ENCODE peak calls at places on chromosomes 3 and 15, in nine cellular contexts. A is left ventricle myocardium inferior, S is lower lobe of right lung, M is spleen, E is suprapubic skin, I is psoas muscle, J is HCT116, U is fibroblast of mammary gland, X is testis. V is an unnamed sample.

GRCh38 chr15:98551936-98552562 is 96.3 kb upstream of the IGF1R start:
- DNase-seq in X (no peak), A (no peak), J (no peak), E (no peak), U (no peak), S (no peak), M (no peak), I (no peak), V (no peak)

GRCh38 chr3:164781755-164782154 is 296.5 kb downstream of the SI start:
- DNase-seq in A (no peak), E (no peak), X (no peak), I (no peak), J (no peak), U (no peak), S (no peak), M (no peak), V (no peak)

GRCh38 chr3:182479766-182480336 is 313.5 kb upstream of the ATP11B start:
- DNase-seq in E (no peak), M (no peak), I (no peak), J (no peak), S (no peak), A (no peak), U (no peak), X (no peak), V (no peak)

GRCh38 chr15:72124218-72124617 is 6.0 kb downstream of the SENP8 start:
- DNase-seq in E (no peak), I (no peak), U (no peak), J (no peak), M (no peak), S (no peak), A (no peak), X (no peak), V (no peak)

GRCh38 chr3:4995500-4996053 is 16.3 kb downstream of the BHLHE40 start:
- DNase-seq in S (no peak), I (peak), M (no peak), X (no peak), A (no peak), U (peak), J (peak), E (peak), V (peak)

GRCh38 chr3:134009345-134010000 is 20.3 kb downstream of the SLCO2A1 start:
- DNase-seq in J (no peak), U (peak), I (no peak), E (no peak), S (no peak), M (no peak), A (no peak), X (no peak), V (peak)

GRCh38 chr3:127750226-127751031 is 71.9 kb downstream of the MGLL start:
- DNase-seq in M (no peak), E (peak), X (no peak), S (no peak), I (no peak), A (no peak), J (no peak), U (peak), V (peak)

GRCh38 chr3:124615896-124616543 is 114.2 kb upstream of the UMPS start:
- DNase-seq in M (no peak), S (no peak), U (no peak), J (no peak), E (no peak), I (no peak), X (no peak), A (peak), V (no peak)

GRCh38 chr3:44996556-44996969 is 20.5 kb downstream of the EXOSC7 start:
- DNase-seq in S (no peak), I (no peak), U (no peak), X (no peak), J (no peak), M (no peak), E (no peak), A (no peak), V (no peak)

GRCh38 chr3:144362126-144362525 is 390.5 kb downstream of the DIPK2A start:
- DNase-seq in S (no peak), A (no peak), I (no peak), X (no peak), J (no peak), U (peak), E (no peak), M (no peak), V (no peak)

GRCh38 chr3:129161860-129162271 is 1.0 kb upstream of the ISY1 start:
- DNase-seq in I (no peak), X (no peak), S (no peak), A (no peak), J (no peak), M (peak), E (no peak), U (no peak), V (no peak)

GRCh38 chr15:75669191-75669878 is 21.6 kb downstream of the SNX33 start:
- DNase-seq in U (no peak), S (no peak), J (peak), I (no peak), M (no peak), E (no peak), A (no peak), X (no peak), V (peak)

GRCh38 chr3:147191795-147192385 is 214.5 kb downstream of the ZIC4 start:
- DNase-seq in I (no peak), E (no peak), X (peak), A (no peak), U (peak), M (no peak), J (peak), S (no peak), V (peak)

GRCh38 chr3:53230789-53231188 is 25.0 kb downstream of the TKT start:
- DNase-seq in X (no peak), S (peak), E (no peak), I (no peak), M (peak), J (no peak), U (no peak), A (no peak), V (no peak)

GRCh38 chr3:48952510-48953118 is 34.0 kb downstream of the ARIH2 start:
- DNase-seq in A (no peak), X (peak), I (no peak), J (peak), E (no peak), S (peak), U (peak), M (no peak), V (peak)

GRCh38 chr15:52257734-52258062 is 37.9 kb downstream of the MYO5C start:
- DNase-seq in A (no peak), U (peak), J (no peak), S (no peak), I (no peak), E (no peak), M (no peak), X (no peak), V (peak)

GRCh38 chr15:75945953-75946352 is 42.3 kb downstream of the FBXO22 start:
- DNase-seq in M (no peak), S (no peak), E (no peak), U (peak), I (no peak), X (no peak), A (no peak), J (no peak), V (peak)

GRCh38 chr3:192445768-192446644 is 281.3 kb downstream of the FGF12 start:
- DNase-seq in M (no peak), S (no peak), A (no peak), U (no peak), E (no peak), X (no peak), I (no peak), J (no peak), V (peak)

GRCh38 chr3:53030864-53031445 is 14.9 kb downstream of the SFMBT1 start:
- DNase-seq in X (no peak), A (no peak), S (no peak), J (no peak), M (no peak), I (no peak), U (no peak), E (no peak), V (no peak)

GRCh38 chr3:41572092-41572491 is 372.8 kb downstream of the CTNNB1 start:
- DNase-seq in S (no peak), U (no peak), J (no peak), A (no peak), M (no peak), X (no peak), I (no peak), E (no peak), V (no peak)

GRCh38 chr3:139287557-139287956 is 56.3 kb upstream of the MRPS22 start:
- DNase-seq in M (no peak), S (no peak), X (no peak), J (no peak), U (no peak), I (no peak), E (no peak), A (no peak), V (no peak)

GRCh38 chr15:100116416-100117190 is 225.2 kb downstream of the ADAMTS17 start:
- DNase-seq in E (no peak), I (peak), S (no peak), X (peak), U (peak), A (peak), M (peak), J (no peak), V (no peak)

GRCh38 chr15:62848631-62849050 is 193.9 kb upstream of the TPM1 start:
- DNase-seq in U (peak), S (no peak), A (no peak), J (no peak), M (no peak), E (no peak), I (no peak), X (no peak), V (peak)

GRCh38 chr3:24088782-24089181 is 143.7 kb downstream of the NR1D2 start:
- DNase-seq in X (no peak), I (no peak), M (no peak), E (no peak), U (peak), A (no peak), S (no peak), J (peak), V (peak)

GRCh38 chr15:100725121-100726069 is 123.0 kb downstream of the ASB7 start:
- DNase-seq in S (no peak), X (no peak), M (no peak), I (no peak), E (no peak), J (no peak), U (peak), A (no peak), V (peak)

GRCh38 chr3:182795383-182795782 is 2.1 kb downstream of the ATP11B start:
- DNase-seq in M (no peak), I (no peak), A (no peak), U (peak), S (no peak), X (no peak), E (no peak), J (no peak), V (no peak)

GRCh38 chr15:74205593-74205969 is 3.0 kb upstream of the STRA6 start:
- DNase-seq in J (no peak), E (no peak), X (no peak), A (no peak), M (no peak), U (no peak), S (no peak), I (no peak), V (no peak)

GRCh38 chr15:74206801-74207281 is 4.3 kb upstream of the STRA6 start:
- DNase-seq in J (no peak), E (no peak), M (no peak), I (no peak), X (no peak), U (no peak), S (no peak), A (no peak), V (no peak)

GRCh38 chr15:74202461-74203401 is at the start of gene STRA6:
- DNase-seq in A (no peak), X (peak), E (no peak), J (no peak), M (no peak), S (no peak), I (no peak), U (peak), V (no peak)

GRCh38 chr15:74201656-74202420 is 749 bp downstream of the STRA6 start:
- DNase-seq in J (no peak), M (no peak), I (no peak), U (peak), S (no peak), E (no peak), X (no peak), A (no peak), V (no peak)

GRCh38 chr15:74203914-74204431 is 1.4 kb upstream of the STRA6 start:
- DNase-seq in E (no peak), X (peak), U (peak), A (peak), J (no peak), M (no peak), S (no peak), I (no peak), V (peak)
- H3K4me3 ChIP-seq in E (no peak), X (no peak), U (no peak), A (no peak), J (no peak), M (no peak), S (no peak), I (no peak), V (no peak)

GRCh38 chr15:56918046-56918906 is at the start of gene TCF12:
- DNase-seq in J (peak), E (peak), S (peak), A (peak), M (peak), X (peak), U (peak), I (peak), V (peak)
- TF ChIP-seq CTCF in J (peak), E (peak), S (peak), A (peak), M (peak), X (peak), U (peak), I (peak), V (peak)

GRCh38 chr3:69451594-69451993 is 65.7 kb upstream of the FRMD4B start:
- DNase-seq in I (no peak), J (no peak), A (no peak), S (no peak), M (no peak), E (no peak), X (no peak), U (no peak), V (no peak)
- H3K4me3 ChIP-seq in I (no peak), J (no peak), A (no peak), S (no peak), M (no peak), E (no peak), X (no peak), U (no peak), V (no peak)

GRCh38 chr3:157865449-157865862 is 240.8 kb downstream of the SHOX2 start:
- DNase-seq in X (peak), S (peak), A (no peak), U (no peak), E (no peak), J (peak), M (peak), I (no peak), V (peak)
- TF ChIP-seq CTCF in X (no peak), S (peak), A (peak), U (peak), E (peak), J (peak), M (no peak), I (peak), V (peak)

DNA sequence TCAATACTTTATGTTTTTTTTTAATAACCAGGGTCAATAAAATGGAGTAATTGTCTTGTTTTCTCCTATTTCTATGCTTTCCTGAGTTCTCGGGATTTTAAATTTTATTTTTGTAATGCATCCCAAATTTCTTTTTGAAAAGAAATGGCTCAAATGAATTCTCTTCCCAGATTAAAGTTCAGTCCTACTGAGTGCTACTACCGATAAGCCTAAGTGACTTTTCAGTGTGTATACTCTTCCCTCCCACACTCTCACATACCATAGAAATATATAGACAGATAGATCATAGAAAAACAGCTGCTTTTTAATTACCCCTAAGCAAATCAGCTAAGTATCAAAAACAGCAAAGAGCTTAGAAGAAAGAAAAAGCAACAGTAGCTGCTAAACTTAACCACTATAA is 1.5 kb downstream of the SERPINI1 start:
- DNase-seq in I (no peak), M (no peak), J (no peak), U (no peak), E (no peak), A (no peak), S (no peak), X (no peak), V (no peak)
- H3K4me3 ChIP-seq in I (no peak), M (no peak), J (no peak), U (no peak), E (no peak), A (no peak), S (no peak), X (no peak), V (no peak)

GRCh38 chr15:64740361-64741170 is 34.8 kb downstream of the RBPMS2 start:
- DNase-seq in I (peak), E (no peak), U (peak), S (peak), X (peak), A (peak), M (no peak), J (no peak), V (peak)
- TF ChIP-seq CTCF in I (no peak), E (no peak), U (peak), S (peak), X (no peak), A (peak), M (no peak), J (no peak), V (peak)

DNA sequence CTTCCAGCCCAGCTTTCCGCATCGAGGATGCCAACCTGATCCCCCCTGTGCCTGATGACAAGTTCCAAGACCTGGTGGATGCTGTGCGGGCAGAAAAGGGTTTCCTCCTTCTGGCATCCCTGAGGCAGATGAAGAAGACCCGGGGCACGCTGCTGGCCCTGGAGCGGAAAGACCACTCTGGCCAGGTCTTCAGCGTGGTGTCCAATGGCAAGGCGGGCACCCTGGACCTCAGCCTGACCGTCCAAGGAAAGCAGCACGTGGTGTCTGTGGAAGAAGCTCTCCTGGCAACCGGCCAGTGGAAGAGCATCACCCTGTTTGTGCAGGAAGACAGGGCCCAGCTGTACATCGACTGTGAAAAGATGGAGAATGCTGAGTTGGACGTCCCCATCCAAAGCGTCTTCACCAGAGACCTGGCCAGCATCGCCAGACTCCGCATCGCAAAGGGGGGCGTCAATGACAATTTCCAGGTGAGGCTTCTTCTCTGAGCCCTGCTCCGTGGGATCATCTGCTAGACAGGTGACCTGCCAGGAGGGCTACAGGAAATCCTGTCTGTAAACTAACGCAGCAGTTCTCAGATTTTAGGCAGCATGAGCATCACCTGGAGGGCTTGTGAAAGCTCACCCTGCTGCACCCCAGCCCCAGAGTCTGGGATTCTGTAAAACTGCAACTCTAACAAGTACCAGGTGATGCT is 1.6 kb downstream of the THBS1 start:
- DNase-seq in S (no peak), M (no peak), A (no peak), J (no peak), X (no peak), E (no peak), U (peak), I (peak), V (peak)
- H3K4me3 ChIP-seq in S (peak), M (peak), A (peak), J (no peak), X (no peak), E (peak), U (peak), I (peak), V (peak)

GRCh38 chr15:40289140-40289775 is 6.4 kb upstream of the ANKRD63 start:
- DNase-seq in M (no peak), J (no peak), E (no peak), S (no peak), I (no peak), A (no peak), U (no peak), X (no peak), V (no peak)
- TF ChIP-seq CTCF in M (no peak), J (no peak), E (no peak), S (no peak), I (no peak), A (peak), U (no peak), X (no peak), V (no peak)